ENCODE peak calls at places on chromosome 20, in six cellular contexts. N is nephron progenitor cell; E is activated T-cell treated with anti-CD3 and anti-CD28 coated beads for 1 hour; B is stimulated activated CD8-positive, alpha-beta memory T cell treated with anti-CD3 and anti-CD28 coated beads, Interleukin-12 subunit alpha, Interleukin-12 subunit beta, amount 100 ng/mL, for 1 hour; F is epithelial cell of esophagus; S is gastrocnemius medialis. L is an unnamed sample.

GRCh38 chr20:62366370-62367135 is 559 bp downstream of the LAMA5 start:
- DNase-seq in N (peak), E (no peak), B (no peak), F (no peak), S (no peak), L (peak)

GRCh38 chr20:48631114-48632016 is 196.4 kb downstream of the PREX1 start:
- DNase-seq in N (no peak), E (no peak), B (no peak), F (peak), S (no peak), L (no peak)

GRCh38 chr20:1635291-1635979 is 15.6 kb upstream of the SIRPB1 start:
- DNase-seq in N (no peak), E (no peak), B (no peak), F (no peak), S (no peak), L (no peak)

GRCh38 chr20:17615645-17616479 is 46.0 kb downstream of the DSTN start:
- DNase-seq in N (no peak), E (no peak), B (no peak), F (no peak), S (no peak), L (peak)

GRCh38 chr20:57738484-57738883 is 28.7 kb upstream of the PMEPA1 start:
- DNase-seq in N (no peak), E (no peak), B (no peak), F (peak), S (no peak), L (no peak)

GRCh38 chr20:35088231-35088794 is 4.3 kb downstream of the TRPC4AP start:
- DNase-seq in N (no peak), E (no peak), B (no peak), F (peak), S (no peak), L (no peak)

GRCh38 chr20:49799698-49800097 is 12.9 kb upstream of the SLC9A8 start:
- DNase-seq in N (no peak), E (no peak), B (no peak), F (no peak), S (no peak), L (no peak)

GRCh38 chr20:40843251-40843650 is 154.2 kb upstream of the MAFB start:
- DNase-seq in N (no peak), E (no peak), B (no peak), F (no peak), S (no peak), L (no peak)

GRCh38 chr20:44416082-44416715 is 59.5 kb upstream of the TTPAL start:
- DNase-seq in N (no peak), E (no peak), B (no peak), F (no peak), S (no peak), L (no peak)

GRCh38 chr20:35284267-35284991 is at the start of gene EIF6:
- DNase-seq in N (peak), E (peak), B (peak), F (peak), S (peak), L (peak)

GRCh38 chr20:15682690-15683089 is 890.6 kb downstream of the KIF16B start:
- DNase-seq in N (no peak), E (no peak), B (no peak), F (no peak), S (no peak), L (no peak)

GRCh38 chr20:38990728-38991127 is 28.6 kb downstream of the DHX35 start:
- DNase-seq in N (no peak), E (no peak), B (no peak), F (peak), S (no peak), L (no peak)

GRCh38 chr20:43983359-43983758 is 68.7 kb downstream of the TOX2 start:
- DNase-seq in N (peak), E (peak), B (no peak), F (no peak), S (no peak), L (no peak)

GRCh38 chr20:44758247-44759101 is 12.8 kb downstream of the KCNK15 start:
- DNase-seq in N (no peak), E (no peak), B (no peak), F (no peak), S (no peak), L (no peak)

GRCh38 chr20:39623584-39624234 is 661.6 kb downstream of the DHX35 start:
- DNase-seq in N (no peak), E (no peak), B (no peak), F (peak), S (no peak), L (no peak)

GRCh38 chr20:29409833-29410804 is 1847.3 kb upstream of the DEFB115 start:
- DNase-seq in N (no peak), E (no peak), B (no peak), F (no peak), S (no peak), L (peak)

GRCh38 chr20:64079273-64080012 is at the start of gene RGS19:
- DNase-seq in N (peak), E (peak), B (peak), F (peak), S (peak), L (peak)

GRCh38 chr20:35776513-35777101 is 4.8 kb downstream of the PHF20 start:
- DNase-seq in N (no peak), E (no peak), B (no peak), F (peak), S (peak), L (peak)

GRCh38 chr20:31720486-31721407 is 1.9 kb downstream of the BCL2L1 start:
- DNase-seq in N (no peak), E (no peak), B (no peak), F (no peak), S (no peak), L (no peak)

GRCh38 chr20:18657575-18657974 is 69.7 kb downstream of the DTD1 start:
- DNase-seq in N (no peak), E (no peak), B (no peak), F (peak), S (no peak), L (no peak)

GRCh38 chr20:38143646-38144554 is 21.2 kb downstream of the TGM2 start:
- DNase-seq in N (no peak), E (no peak), B (no peak), F (peak), S (no peak), L (peak)

GRCh38 chr20:41264819-41265218 is 52.7 kb downstream of the ZHX3 start:
- DNase-seq in N (no peak), E (no peak), B (no peak), F (no peak), S (no peak), L (no peak)

GRCh38 chr20:35215066-35215956 is 11.2 kb upstream of the MMP24 start:
- DNase-seq in N (no peak), E (no peak), B (no peak), F (peak), S (no peak), L (no peak)

GRCh38 chr20:34030453-34030852 is 36.7 kb downstream of the RALY start:
- DNase-seq in N (no peak), E (no peak), B (no peak), F (no peak), S (no peak), L (no peak)

GRCh38 chr20:63130654-63131577 is 85.0 kb downstream of the YTHDF1 start:
- DNase-seq in N (peak), E (no peak), B (no peak), F (no peak), S (no peak), L (no peak)

GRCh38 chr20:36063916-36064660 is 90.5 kb upstream of the EPB41L1 start:
- DNase-seq in N (no peak), E (no peak), B (no peak), F (no peak), S (no peak), L (no peak)

GRCh38 chr20:37071481-37071911 is 24.3 kb downstream of the RBL1 start:
- DNase-seq in N (no peak), E (peak), B (peak), F (peak), S (no peak), L (no peak)

GRCh38 chr20:56995635-56996075 is 270.8 kb downstream of the BMP7 start:
- DNase-seq in N (peak), E (no peak), B (no peak), F (peak), S (no peak), L (peak)

GRCh38 chr20:17083738-17084137 is 143.1 kb upstream of the PCSK2 start:
- DNase-seq in N (peak), E (no peak), B (no peak), F (no peak), S (no peak), L (no peak)

GRCh38 chr20:57661201-57662027 is 41.2 kb upstream of the ZBP1 start:
- DNase-seq in N (peak), E (no peak), B (no peak), F (no peak), S (peak), L (no peak)

GRCh38 chr20:50276119-50277063 is 85.8 kb downstream of the CEBPB start:
- DNase-seq in N (no peak), E (no peak), B (no peak), F (no peak), S (no peak), L (no peak)

GRCh38 chr20:52104546-52105044 is 87.0 kb downstream of the ZFP64 start:
- DNase-seq in N (peak), E (no peak), B (no peak), F (peak), S (no peak), L (no peak)

L was measured in SHP77.